ENCODE peak calls at places on chromosomes 3 and 15, in five cellular contexts. H, O, B, T and V are unnamed samples.

GRCh38 chr15:74767167-74768098 is 14.4 kb upstream of the CSK start:
- DNase-seq in O (no peak), H (no peak), B (no peak), T (no peak), V (no peak)

GRCh38 chr3:124288996-124289395 is 297.1 kb upstream of the ROPN1 start:
- DNase-seq in T (no peak), O (no peak), B (no peak), H (no peak), V (no peak)

GRCh38 chr3:108862865-108863798 is 40.5 kb downstream of the TRAT1 start:
- DNase-seq in O (peak; percentile 53), T (peak; percentile 4), H (no peak), B (peak; percentile 79), V (peak; percentile 29)

GRCh38 chr15:74955796-74956647 is 550 bp downstream of the RPP25 start:
- DNase-seq in H (peak; percentile 83), O (peak; percentile 82), T (peak; percentile 86), B (peak; percentile 50), V (peak; percentile 73)

GRCh38 chr3:99269606-99270355 is 368.3 kb upstream of the DCBLD2 start:
- DNase-seq in H (peak; percentile 25), B (no peak), O (peak; percentile 52), T (no peak), V (no peak)

GRCh38 chr3:87900061-87900460 is 158.7 kb downstream of the CGGBP1 start:
- DNase-seq in T (no peak), B (no peak), O (no peak), H (no peak), V (no peak)

GRCh38 chr3:2706144-2706835 is 403.9 kb downstream of the IL5RA start:
- DNase-seq in H (no peak), B (no peak), T (no peak), O (no peak), V (no peak)

GRCh38 chr3:52299815-52300611 is 12.4 kb downstream of the GLYCTK start:
- DNase-seq in H (peak; percentile 55), O (peak; percentile 48), B (peak; percentile 14), T (no peak), V (no peak)

GRCh38 chr3:100796556-100796955 is 87.3 kb downstream of the TFG start:
- DNase-seq in H (no peak), B (peak; percentile 53), O (peak; percentile 38), T (peak; percentile 45), V (no peak)

GRCh38 chr3:149547954-149548728 is 73.6 kb downstream of the TM4SF4 start:
- DNase-seq in O (peak; percentile 92), H (no peak), T (no peak), B (peak; percentile 94), V (no peak)

GRCh38 chr3:126111566-126112475 is 27.9 kb upstream of the SLC41A3 start:
- DNase-seq in H (no peak), T (no peak), O (no peak), B (no peak), V (no peak)

GRCh38 chr3:194910414-194910979 is 224.8 kb downstream of the FAM43A start:
- DNase-seq in O (no peak), H (no peak), B (no peak), T (no peak), V (no peak)

GRCh38 chr15:64751464-64751863 is 23.9 kb downstream of the RBPMS2 start:
- DNase-seq in B (no peak), H (no peak), T (no peak), O (no peak), V (no peak)

GRCh38 chr15:64749167-64749566 is 26.2 kb downstream of the RBPMS2 start:
- DNase-seq in T (no peak), H (no peak), B (peak; percentile 36), O (peak; percentile 25), V (no peak)

GRCh38 chr15:64747578-64747977 is 27.8 kb downstream of the RBPMS2 start:
- DNase-seq in B (no peak), T (no peak), O (no peak), H (no peak), V (no peak)

GRCh38 chr15:64748251-64748650 is 27.1 kb downstream of the RBPMS2 start:
- DNase-seq in O (no peak), H (no peak), B (no peak), T (no peak), V (no peak)

DNA sequence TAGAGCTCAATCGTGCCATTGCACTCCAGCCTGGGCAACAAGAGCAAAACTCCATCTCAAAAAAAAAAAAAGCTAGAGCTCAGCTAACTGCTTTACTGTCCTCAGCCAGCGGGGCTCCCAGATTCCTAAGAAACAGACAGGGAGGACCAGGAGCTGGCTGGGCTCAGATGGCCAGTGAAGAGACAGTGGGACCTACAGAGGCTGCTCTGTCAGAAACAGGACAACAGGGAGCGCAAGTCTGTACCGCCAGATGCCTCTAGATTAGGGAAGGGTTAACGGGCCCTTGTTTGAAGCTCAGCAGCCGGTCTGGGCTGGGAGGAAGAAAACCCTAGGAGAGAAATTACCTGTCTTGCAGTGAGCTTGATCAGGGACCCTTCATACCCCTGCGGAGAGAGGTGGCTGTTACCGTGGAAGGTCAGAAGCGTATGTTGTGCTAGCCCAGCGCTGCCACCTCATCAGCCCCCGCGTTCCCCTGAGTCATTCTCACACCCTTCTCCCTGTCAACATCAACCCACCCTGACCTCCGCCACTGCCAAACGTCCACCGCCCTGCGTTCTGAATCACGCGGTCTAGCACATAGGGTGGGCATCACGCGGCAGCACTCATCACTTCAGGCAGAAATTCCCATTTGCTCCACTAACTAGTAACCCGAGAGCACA is 25.3 kb downstream of the RBPMS2 start:
- DNase-seq in O (peak; percentile 39), B (no peak), T (no peak), H (peak; percentile 54), V (no peak)
- TF ChIP-seq CTCF in O (peak; percentile 23), B (peak; percentile 23), T (no peak), H (peak; percentile 36), V (no peak)

DNA sequence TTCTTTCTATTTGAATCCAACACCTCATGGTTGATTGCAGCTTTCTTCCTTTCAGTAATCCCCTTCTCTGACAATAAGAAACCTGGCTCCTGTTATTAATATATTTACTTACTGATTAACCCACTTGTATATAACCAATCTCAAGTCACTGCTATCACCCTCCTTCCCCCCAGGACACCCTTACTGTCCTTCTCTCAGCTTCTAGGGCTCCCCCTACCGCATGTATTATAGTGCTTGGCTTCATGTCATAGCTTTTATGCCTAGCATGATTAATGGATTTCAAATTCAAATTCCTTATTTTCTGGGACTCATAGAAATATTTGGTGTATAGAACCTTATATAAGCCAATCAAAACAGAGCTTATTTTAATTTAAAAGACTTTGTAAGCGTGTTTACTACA is 75.7 kb upstream of the BNIP2 start:
- DNase-seq in B (no peak), O (peak; percentile 0), T (peak; percentile 4), H (no peak), V (no peak)
- TF ChIP-seq CTCF in B (no peak), O (peak; percentile 8), T (no peak), H (no peak), V (peak; percentile 27)

DNA sequence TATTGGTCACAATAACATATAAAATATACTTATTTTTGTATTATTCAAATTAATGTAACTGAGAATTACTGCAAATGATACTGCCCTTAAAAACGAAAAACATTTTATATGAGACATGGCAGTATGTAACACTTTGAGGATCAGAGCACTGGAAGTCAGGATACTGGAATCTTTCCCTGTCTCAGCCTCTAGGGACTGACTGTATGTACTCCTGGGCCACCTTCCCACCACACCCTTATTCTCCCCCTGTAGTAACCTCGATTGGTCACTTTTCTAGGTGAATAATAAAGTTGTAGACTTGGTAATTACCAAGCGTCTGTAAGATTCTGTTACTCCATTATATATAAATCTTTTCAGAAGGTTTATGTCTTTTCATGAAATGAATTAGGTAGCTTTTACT is 43.0 kb downstream of the LRRC49 start:
- DNase-seq in O (no peak), B (no peak), H (no peak), T (no peak), V (no peak)
- TF ChIP-seq CTCF in O (no peak), B (no peak), H (no peak), T (no peak), V (no peak)

GRCh38 chr15:31367021-31367729 is 40.5 kb downstream of the KLF13 start:
- DNase-seq in H (peak; percentile 32), O (no peak), T (no peak), B (no peak), V (no peak)

GRCh38 chr15:31366169-31366734 is 39.6 kb downstream of the KLF13 start:
- DNase-seq in B (no peak), O (peak; percentile 44), T (no peak), H (peak; percentile 64), V (no peak)

GRCh38 chr15:31364301-31365031 is 37.8 kb downstream of the KLF13 start:
- DNase-seq in B (no peak), O (no peak), H (peak; percentile 34), T (no peak), V (no peak)

GRCh38 chr15:31365032-31365654 is 38.5 kb downstream of the KLF13 start:
- DNase-seq in B (no peak), T (no peak), O (no peak), H (peak; percentile 16), V (no peak)

DNA sequence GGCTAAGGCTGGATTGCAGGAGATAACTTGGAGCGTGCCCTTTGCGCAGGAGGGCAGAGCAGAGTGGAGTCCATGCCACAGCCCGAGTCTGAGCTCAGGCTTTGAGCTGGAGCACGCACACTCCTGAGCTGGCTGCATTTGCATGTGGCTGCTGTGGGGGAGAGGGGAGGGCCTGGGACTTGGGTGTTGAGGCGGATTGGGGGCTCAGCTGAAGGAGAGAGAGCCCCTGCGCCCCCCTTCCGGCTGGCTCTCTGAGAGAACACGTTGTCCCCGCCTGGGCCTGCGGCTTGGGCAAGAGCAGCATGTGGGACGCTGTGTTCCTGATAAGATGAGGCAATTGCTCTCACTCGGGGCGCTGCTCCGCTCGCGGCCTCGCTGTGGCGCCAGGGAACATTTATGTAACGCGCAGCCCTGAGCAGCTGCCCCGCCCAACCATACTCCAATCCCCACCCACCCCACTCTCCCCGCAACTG is 39.1 kb downstream of the KLF13 start:
- DNase-seq in T (peak; percentile 75), H (peak; percentile 97), O (peak; percentile 92), B (peak; percentile 75), V (peak; percentile 82)
- TF ChIP-seq CTCF in T (peak; percentile 33), H (peak; percentile 48), O (peak; percentile 44), B (peak; percentile 50), V (peak; percentile 69)

DNA sequence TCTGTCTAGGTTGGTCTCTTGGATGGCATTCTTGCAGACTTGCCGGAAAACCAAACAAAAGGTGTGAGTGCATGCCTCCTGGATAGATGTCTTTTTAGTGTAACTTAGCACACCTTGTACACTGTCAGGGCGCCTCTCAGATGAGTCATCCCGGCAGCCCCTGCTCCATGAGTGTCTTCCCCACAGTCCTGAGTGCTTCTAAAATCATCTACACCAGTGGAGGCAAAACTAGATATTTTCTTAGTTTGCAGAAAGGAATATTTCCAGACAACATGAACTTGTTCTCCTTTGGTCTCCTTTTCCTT is 98.0 kb downstream of the IGF1R start:
- DNase-seq in H (no peak), B (no peak), T (no peak), O (no peak), V (no peak)
- TF ChIP-seq CTCF in H (no peak), B (no peak), T (no peak), O (no peak), V (no peak)

DNA sequence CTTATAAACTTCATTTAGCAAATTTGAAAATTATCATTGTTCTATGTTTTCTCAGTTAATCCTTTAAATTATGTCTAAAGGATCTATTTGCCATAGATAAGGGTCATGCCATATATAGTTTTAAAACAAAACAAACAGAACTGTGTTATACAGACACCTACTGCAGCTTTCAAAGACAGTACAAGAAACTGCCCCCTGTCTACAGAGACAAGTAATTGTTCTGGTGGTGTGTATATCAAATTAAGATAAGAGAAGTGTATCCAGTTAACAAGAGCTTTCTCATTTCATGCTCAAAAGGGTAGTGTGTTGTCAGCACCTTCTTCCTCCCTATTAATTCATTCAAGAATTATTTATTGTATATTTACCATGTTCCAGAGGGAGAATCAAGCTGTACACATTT is 201.2 kb downstream of the FMN1 start:
- DNase-seq in B (peak; percentile 22), O (peak; percentile 31), H (no peak), T (peak; percentile 1), V (no peak)
- TF ChIP-seq CTCF in B (peak; percentile 46), O (peak; percentile 49), H (no peak), T (no peak), V (no peak)